ENCODE peak calls at places on chromosomes 6 and 20, in seven cellular contexts. F, H, M, L, Z, G and O are unnamed samples.
A peak's percentile ranks its signal among the peaks of the same experiment; 100 is the strongest.

GRCh38 chr6:9699890-9700289 is 715.0 kb downstream of the TFAP2A start:
- DNase-seq in F (no peak), H (no peak), M (no peak), L (no peak), Z (no peak), G (no peak), O (no peak)

GRCh38 chr6:91538622-91539021 is 951.8 kb upstream of the MAP3K7 start:
- DNase-seq in F (no peak), H (no peak), M (no peak), L (no peak), Z (no peak), G (no peak), O (no peak)

GRCh38 chr6:127462391-127462790 is 3.2 kb upstream of the KIAA0408 start:
- DNase-seq in F (no peak), H (no peak), M (no peak), L (no peak), Z (no peak), G (no peak), O (no peak)

GRCh38 chr20:62168061-62168460 is 14.8 kb upstream of the MTG2 start:
- DNase-seq in F (no peak), H (no peak), M (no peak), L (no peak), Z (no peak), G (no peak), O (no peak)

GRCh38 chr6:11496152-11497060 is 41.1 kb upstream of the TMEM170B start:
- DNase-seq in F (peak; percentile 77), H (peak; percentile 81), M (peak; percentile 62), L (peak; percentile 45), Z (peak; percentile 76), G (peak; percentile 76), O (no peak)

GRCh38 chr6:31004285-31004684 is 6.0 kb upstream of the MUC22 start:
- DNase-seq in F (no peak), H (no peak), M (peak; percentile 56), L (no peak), Z (no peak), G (peak; percentile 34), O (peak; percentile 28)

GRCh38 chr20:62210496-62210855 is 9.6 kb downstream of the HRH3 start:
- DNase-seq in F (no peak), H (no peak), M (no peak), L (no peak), Z (no peak), G (no peak), O (no peak)

GRCh38 chr6:46746691-46747090 is at the start of gene ANKRD66:
- DNase-seq in F (no peak), H (no peak), M (no peak), L (no peak), Z (no peak), G (no peak), O (no peak)

GRCh38 chr6:148831064-148831463 is 84.2 kb downstream of the UST start:
- DNase-seq in F (no peak), H (no peak), M (peak; percentile 21), L (no peak), Z (peak; percentile 52), G (no peak), O (no peak)

GRCh38 chr20:60467771-60468170 is 509.5 kb downstream of the CDH26 start:
- DNase-seq in F (no peak), H (no peak), M (no peak), L (no peak), Z (no peak), G (no peak), O (no peak)

GRCh38 chr6:49001856-49002255 is 461.2 kb downstream of the MMUT start:
- DNase-seq in F (no peak), H (no peak), M (no peak), L (no peak), Z (no peak), G (no peak), O (no peak)

GRCh38 chr6:135159531-135159930 is 21.6 kb upstream of the MYB start:
- DNase-seq in F (no peak), H (no peak), M (no peak), L (no peak), Z (no peak), G (no peak), O (peak; percentile 43)

GRCh38 chr6:119273287-119273686 is 76.3 kb downstream of the MAN1A1 start:
- DNase-seq in F (no peak), H (no peak), M (no peak), L (no peak), Z (no peak), G (no peak), O (no peak)

GRCh38 chr20:63696311-63696627 is 183 bp upstream of the TNFRSF6B start:
- DNase-seq in F (no peak), H (no peak), M (peak; percentile 54), L (no peak), Z (peak; percentile 66), G (no peak), O (no peak)

GRCh38 chr6:163354085-163354484 is 60.4 kb upstream of the QKI start:
- DNase-seq in F (no peak), H (no peak), M (no peak), L (no peak), Z (no peak), G (no peak), O (no peak)

GRCh38 chr20:47675190-47676142 is 109.8 kb downstream of the SULF2 start:
- DNase-seq in F (no peak), H (no peak), M (no peak), L (no peak), Z (no peak), G (no peak), O (no peak)

GRCh38 chr6:131129657-131130545 is 5.4 kb upstream of the AKAP7 start:
- DNase-seq in F (no peak), H (no peak), M (no peak), L (no peak), Z (no peak), G (no peak), O (no peak)

GRCh38 chr6:44627091-44627878 is 239.8 kb downstream of the CDC5L start:
- DNase-seq in F (no peak), H (no peak), M (no peak), L (no peak), Z (no peak), G (no peak), O (no peak)

GRCh38 chr20:58649288-58650180 is 1.5 kb upstream of the STX16 start:
- DNase-seq in F (no peak), H (no peak), M (peak; percentile 51), L (peak; percentile 55), Z (peak; percentile 72), G (no peak), O (peak; percentile 41)

GRCh38 chr6:47983491-47983890 is 127.5 kb downstream of the PTCHD4 start:
- DNase-seq in F (no peak), H (no peak), M (no peak), L (no peak), Z (no peak), G (no peak), O (no peak)

GRCh38 chr20:40897177-40897700 is 131.4 kb upstream of the TOP1 start:
- DNase-seq in F (no peak), H (peak; percentile 5), M (no peak), L (no peak), Z (no peak), G (no peak), O (no peak)

GRCh38 chr6:111818539-111819226 is 54.6 kb downstream of the FYN start:
- DNase-seq in F (no peak), H (no peak), M (no peak), L (no peak), Z (no peak), G (no peak), O (no peak)

GRCh38 chr6:29295181-29295585 is 6.3 kb upstream of the OR14J1 start:
- DNase-seq in F (no peak), H (no peak), M (no peak), L (no peak), Z (no peak), G (no peak), O (no peak)

GRCh38 chr6:92408350-92408749 is 1011.0 kb downstream of the EPHA7 start:
- DNase-seq in F (no peak), H (no peak), M (no peak), L (no peak), Z (no peak), G (no peak), O (no peak)

GRCh38 chr6:98054453-98054852 is 771.4 kb upstream of the MMS22L start:
- DNase-seq in F (no peak), H (peak; percentile 33), M (no peak), L (no peak), Z (no peak), G (no peak), O (no peak)
- TF ChIP-seq CTCF in F (no peak), H (peak; percentile 44), M (peak; percentile 18), L (peak; percentile 59), Z (no peak), G (peak; percentile 18), O (no peak)

GRCh38 chr6:34067814-34068213 is 78.1 kb downstream of the GRM4 start:
- DNase-seq in F (no peak), H (no peak), M (no peak), L (no peak), Z (no peak), G (no peak), O (no peak)
- TF ChIP-seq CTCF in F (no peak), H (no peak), M (peak; percentile 24), L (no peak), Z (no peak), G (peak; percentile 44), O (peak; percentile 63)

GRCh38 chr6:38271081-38271480 is 368.6 kb downstream of the BTBD9 start:
- DNase-seq in F (no peak), H (no peak), M (no peak), L (no peak), Z (no peak), G (no peak), O (no peak)
- TF ChIP-seq CTCF in F (no peak), H (no peak), M (no peak), L (no peak), Z (no peak), G (no peak), O (no peak)

DNA sequence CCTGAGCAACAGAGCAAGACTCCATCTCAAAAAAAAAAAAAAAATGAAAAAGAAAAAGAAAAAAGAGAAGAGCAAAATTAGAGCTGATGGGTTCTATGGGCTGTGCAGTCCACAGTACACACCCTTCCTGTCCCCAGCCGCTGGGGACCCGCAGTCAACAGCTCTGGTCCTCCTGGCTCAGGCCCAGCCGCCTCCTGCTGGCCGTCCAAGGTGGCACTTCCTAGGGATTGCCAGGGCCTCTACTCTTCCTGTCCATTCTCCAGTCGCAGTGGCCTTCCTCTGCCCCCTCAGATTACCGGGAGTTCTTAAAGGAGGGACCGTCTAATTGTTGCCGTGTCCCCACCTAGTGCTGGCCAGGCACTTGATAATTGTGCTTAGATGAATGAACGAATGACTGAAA is 41.7 kb downstream of the TMEM242 start:
- DNase-seq in F (no peak), H (no peak), M (no peak), L (no peak), Z (no peak), G (no peak), O (no peak)
- TF ChIP-seq CTCF in F (no peak), H (no peak), M (no peak), L (no peak), Z (no peak), G (peak; percentile 35), O (peak; percentile 21)

GRCh38 chr20:35619196-35620095 is 3.8 kb downstream of the SPAG4 start:
- DNase-seq in F (peak; percentile 78), H (peak; percentile 52), M (peak; percentile 80), L (peak; percentile 91), Z (peak; percentile 80), G (no peak), O (peak; percentile 87)
- TF ChIP-seq CTCF in F (no peak), H (peak; percentile 30), M (peak; percentile 77), L (peak; percentile 73), Z (peak; percentile 52), G (peak; percentile 81), O (peak; percentile 74)